ENCODE peak calls at places on chromosomes 7 and 10, in four cellular contexts. One of them, this sample, is unnamed. For H3K4me1, the result is how much of the 10 kb centered on the place peaks cover.

GRCh38 chr7:151868805-151869188 is 8.1 kb downstream of the PRKAG2 start:
- DNase-seq in prostate gland: no peak
- DNase-seq in body of pancreas: no peak
- DNase-seq in IMR-90: no peak
- DNase-seq in this sample: no peak

GRCh38 chr10:99344715-99345114 is 15.6 kb downstream of the CNNM1 start:
- DNase-seq in body of pancreas: no peak
- DNase-seq in IMR-90: no peak
- DNase-seq in prostate gland: no peak
- DNase-seq in this sample: no peak

GRCh38 chr7:76296743-76297740 is 5.4 kb upstream of the HSPB1 start:
- DNase-seq in body of pancreas: peak
- DNase-seq in prostate gland: peak
- DNase-seq in IMR-90: peak
- DNase-seq in this sample: no peak

GRCh38 chr10:123043409-123043925 is 34.7 kb downstream of the ACADSB start:
- DNase-seq in IMR-90: peak
- DNase-seq in prostate gland: peak
- DNase-seq in body of pancreas: peak
- DNase-seq in this sample: no peak

GRCh38 chr10:5890519-5890878 is 456 bp downstream of the FBH1 start:
- DNase-seq in body of pancreas: peak
- DNase-seq in prostate gland: no peak
- DNase-seq in IMR-90: no peak
- DNase-seq in this sample: no peak

GRCh38 chr7:148921189-148921588 is 37.1 kb upstream of the EZH2 start:
- DNase-seq in IMR-90: no peak
- DNase-seq in prostate gland: no peak
- DNase-seq in body of pancreas: no peak
- DNase-seq in this sample: no peak

GRCh38 chr7:112638675-112639400 is 151.4 kb downstream of the TMEM168 start:
- DNase-seq in prostate gland: no peak
- DNase-seq in body of pancreas: no peak
- DNase-seq in IMR-90: no peak
- DNase-seq in this sample: no peak

GRCh38 chr10:17452060-17452894 is 2.1 kb downstream of the ST8SIA6 start:
- DNase-seq in IMR-90: no peak
- DNase-seq in body of pancreas: no peak
- DNase-seq in prostate gland: no peak
- DNase-seq in this sample: no peak

GRCh38 chr7:121344497-121344896 is 15.7 kb downstream of the WNT16 start:
- DNase-seq in body of pancreas: no peak
- DNase-seq in prostate gland: no peak
- DNase-seq in IMR-90: no peak
- DNase-seq in this sample: no peak

GRCh38 chr7:78006063-78006755 is 207.6 kb downstream of the PHTF2 start:
- DNase-seq in prostate gland: no peak
- DNase-seq in IMR-90: no peak
- DNase-seq in body of pancreas: no peak
- DNase-seq in this sample: no peak

GRCh38 chr10:33195608-33196376 is 138.7 kb downstream of the NRP1 start:
- DNase-seq in prostate gland: no peak
- DNase-seq in IMR-90: peak
- DNase-seq in body of pancreas: no peak
- DNase-seq in this sample: no peak

DNA sequence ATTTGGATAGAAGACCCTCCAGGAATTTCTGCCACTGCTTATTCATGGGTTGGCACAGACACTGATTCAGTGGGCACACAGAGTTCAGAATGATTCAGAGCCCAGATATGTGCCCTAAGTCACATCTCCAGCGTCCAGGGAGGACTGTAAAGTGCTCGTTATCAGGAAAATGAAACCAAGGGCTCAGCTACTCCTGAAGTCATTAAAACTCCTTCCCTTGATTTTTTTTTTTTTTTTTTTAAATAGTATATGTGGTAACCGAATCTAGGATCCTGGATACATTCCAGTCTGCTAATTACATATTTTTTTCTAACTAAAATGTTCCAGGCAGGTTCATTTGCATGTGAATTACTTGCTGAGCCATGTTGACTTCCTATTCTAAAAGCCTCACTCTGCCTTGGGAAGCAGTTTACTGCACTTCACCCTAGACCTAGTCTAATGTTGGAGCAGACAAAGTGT is 34.7 kb downstream of the MET start:
- DNase-seq in IMR-90: no peak
- DNase-seq in prostate gland: no peak
- DNase-seq in body of pancreas: no peak
- DNase-seq in this sample: no peak
- H3K4me3 ChIP-seq in IMR-90: no peak
- H3K4me3 ChIP-seq in prostate gland: no peak
- H3K4me3 ChIP-seq in body of pancreas: no peak
- H3K4me3 ChIP-seq in this sample: no peak

DNA sequence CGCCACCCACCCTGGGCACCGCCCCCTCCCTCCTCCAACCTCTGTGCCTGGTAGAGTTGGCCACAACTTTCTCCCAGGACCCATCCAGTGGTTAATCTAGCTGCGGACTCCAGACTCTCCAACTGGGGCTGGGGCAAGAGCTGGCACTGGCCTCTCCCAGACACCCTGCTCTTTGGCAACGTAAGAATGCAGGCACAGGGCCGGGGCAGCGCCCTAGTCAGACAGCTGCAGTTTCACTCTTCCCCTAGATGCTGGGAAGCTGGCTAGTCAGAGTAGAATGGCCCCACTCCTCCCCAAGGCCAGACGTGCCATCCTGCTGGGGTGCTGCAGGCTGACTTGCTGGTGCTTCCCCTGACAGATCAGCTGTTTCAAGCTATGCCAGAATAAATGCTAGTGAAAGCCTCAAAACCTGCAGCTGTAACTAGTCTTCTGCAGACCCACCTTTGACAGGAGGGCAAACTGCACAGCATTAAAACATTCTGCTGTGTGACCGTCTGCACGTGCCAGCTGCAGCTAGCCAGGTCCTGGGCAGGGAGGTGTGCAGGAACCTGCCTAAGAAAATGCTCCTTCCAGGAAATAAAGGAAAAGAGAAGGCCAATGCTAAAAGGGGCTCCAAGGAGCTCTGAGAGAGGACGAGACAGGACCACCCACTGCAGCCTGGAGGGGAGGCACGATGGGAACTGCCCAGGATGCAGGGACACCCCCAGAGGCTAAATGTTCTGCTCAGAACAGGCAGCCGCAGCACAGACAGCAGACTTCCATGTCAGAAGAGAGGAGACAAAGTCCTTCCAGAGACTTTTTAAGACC is 21.9 kb downstream of the HSPA12A start:
- DNase-seq in body of pancreas: no peak
- DNase-seq in IMR-90: no peak
- DNase-seq in prostate gland: no peak
- DNase-seq in this sample: no peak
- H3K4me1 ChIP-seq in body of pancreas: under half
- H3K4me1 ChIP-seq in IMR-90: under half
- H3K4me1 ChIP-seq in prostate gland: under half
- H3K4me1 ChIP-seq in this sample: under half

DNA sequence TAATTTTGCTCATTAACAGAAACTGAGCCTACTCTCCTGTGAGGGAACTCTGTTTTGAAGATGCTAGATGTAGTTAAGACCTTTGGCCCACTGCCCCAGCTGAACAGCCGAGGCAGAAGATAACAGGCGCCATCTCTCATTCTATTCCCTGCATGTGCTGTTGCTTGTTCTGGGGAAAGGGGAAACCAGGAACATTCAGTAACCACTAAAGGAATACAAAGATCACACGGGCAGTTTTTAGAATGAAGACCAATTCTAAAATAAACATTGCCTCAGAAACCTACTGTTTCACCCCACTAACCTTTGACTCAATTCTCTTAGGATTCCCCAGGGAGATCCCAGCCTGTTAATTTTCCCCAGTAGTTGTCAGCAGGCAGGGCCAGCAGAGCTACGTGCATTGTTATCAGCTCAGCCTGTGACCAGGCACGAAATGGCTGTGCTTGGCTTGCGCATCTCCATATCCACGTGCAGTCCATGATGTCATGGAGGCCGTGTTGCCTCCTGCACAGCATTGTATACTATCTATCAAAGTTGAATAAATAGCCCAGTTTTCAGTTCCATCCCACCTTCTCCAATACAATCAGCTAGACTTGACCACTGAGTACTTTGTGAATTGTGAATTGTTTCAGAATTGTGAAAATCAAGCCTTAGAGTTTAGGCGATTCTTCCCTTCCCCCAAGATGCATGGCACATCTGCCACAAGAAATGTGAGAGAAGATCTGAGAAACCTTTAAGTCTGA is 36.0 kb downstream of the ANK3 start:
- DNase-seq in IMR-90: peak
- DNase-seq in body of pancreas: peak
- DNase-seq in prostate gland: no peak
- DNase-seq in this sample: no peak
- TF ChIP-seq POLR2A in IMR-90: no peak
- TF ChIP-seq POLR2A in body of pancreas: no peak
- TF ChIP-seq POLR2A in prostate gland: no peak
- TF ChIP-seq POLR2A in this sample: no peak

GRCh38 chr10:102245101-102245931 is at the start of gene GBF1:
- DNase-seq in prostate gland: peak
- DNase-seq in body of pancreas: peak
- DNase-seq in IMR-90: peak
- DNase-seq in this sample: peak
- H3K4me3 ChIP-seq in prostate gland: peak
- H3K4me3 ChIP-seq in body of pancreas: peak
- H3K4me3 ChIP-seq in IMR-90: peak
- H3K4me3 ChIP-seq in this sample: peak

DNA sequence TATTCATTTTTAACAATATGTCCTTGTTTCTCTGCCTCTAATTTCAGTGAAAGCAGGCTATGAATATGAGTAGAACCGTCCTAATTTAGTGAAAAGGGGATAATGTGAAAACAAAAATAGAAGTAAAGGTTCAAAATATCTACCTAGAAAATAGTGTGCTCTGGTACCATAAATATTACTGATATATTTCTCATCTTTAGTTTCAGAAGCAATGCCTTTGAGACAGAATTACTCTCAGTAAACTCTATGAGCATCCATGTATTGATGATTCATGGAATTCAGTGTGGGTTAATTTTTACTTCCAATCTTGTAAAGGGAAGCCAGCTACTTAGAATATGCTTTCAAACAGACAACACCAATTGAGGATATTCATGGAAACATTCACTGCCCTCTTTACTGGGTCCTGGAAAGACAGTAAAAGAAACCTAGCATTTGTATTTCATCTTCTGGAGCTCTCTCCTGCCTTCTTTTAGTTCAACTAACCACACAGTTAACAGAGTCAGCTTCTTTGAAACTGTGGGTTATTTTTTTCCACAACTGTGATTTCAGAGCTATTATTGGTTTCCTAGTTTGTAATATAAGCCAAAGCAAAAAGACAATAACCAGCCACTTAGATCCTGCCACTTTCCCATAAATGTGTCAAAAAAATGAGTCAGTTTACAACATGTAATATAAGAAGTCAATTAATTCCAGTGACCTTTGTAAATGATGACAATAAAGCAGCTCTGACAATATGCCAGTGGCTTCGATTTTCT is 1.7 kb downstream of the LRRN3 start:
- DNase-seq in body of pancreas: no peak
- DNase-seq in IMR-90: no peak
- DNase-seq in prostate gland: no peak
- DNase-seq in this sample: no peak
- H3K4me1 ChIP-seq in body of pancreas: under half
- H3K4me1 ChIP-seq in IMR-90: under half
- H3K4me1 ChIP-seq in prostate gland: under half
- H3K4me1 ChIP-seq in this sample: under half

GRCh38 chr10:3805791-3806381 is 20.9 kb upstream of the KLF6 start:
- DNase-seq in IMR-90: peak
- DNase-seq in body of pancreas: peak
- DNase-seq in prostate gland: no peak
- DNase-seq in this sample: peak
- TF ChIP-seq POLR2A in IMR-90: no peak
- TF ChIP-seq POLR2A in body of pancreas: no peak
- TF ChIP-seq POLR2A in prostate gland: no peak
- TF ChIP-seq POLR2A in this sample: no peak

GRCh38 chr7:89023902-89024301 is 228.4 kb upstream of the TEX47 start:
- DNase-seq in IMR-90: no peak
- DNase-seq in prostate gland: no peak
- DNase-seq in body of pancreas: no peak
- DNase-seq in this sample: no peak
- H3K4me3 ChIP-seq in IMR-90: no peak
- H3K4me3 ChIP-seq in prostate gland: no peak
- H3K4me3 ChIP-seq in body of pancreas: no peak
- H3K4me3 ChIP-seq in this sample: no peak

DNA sequence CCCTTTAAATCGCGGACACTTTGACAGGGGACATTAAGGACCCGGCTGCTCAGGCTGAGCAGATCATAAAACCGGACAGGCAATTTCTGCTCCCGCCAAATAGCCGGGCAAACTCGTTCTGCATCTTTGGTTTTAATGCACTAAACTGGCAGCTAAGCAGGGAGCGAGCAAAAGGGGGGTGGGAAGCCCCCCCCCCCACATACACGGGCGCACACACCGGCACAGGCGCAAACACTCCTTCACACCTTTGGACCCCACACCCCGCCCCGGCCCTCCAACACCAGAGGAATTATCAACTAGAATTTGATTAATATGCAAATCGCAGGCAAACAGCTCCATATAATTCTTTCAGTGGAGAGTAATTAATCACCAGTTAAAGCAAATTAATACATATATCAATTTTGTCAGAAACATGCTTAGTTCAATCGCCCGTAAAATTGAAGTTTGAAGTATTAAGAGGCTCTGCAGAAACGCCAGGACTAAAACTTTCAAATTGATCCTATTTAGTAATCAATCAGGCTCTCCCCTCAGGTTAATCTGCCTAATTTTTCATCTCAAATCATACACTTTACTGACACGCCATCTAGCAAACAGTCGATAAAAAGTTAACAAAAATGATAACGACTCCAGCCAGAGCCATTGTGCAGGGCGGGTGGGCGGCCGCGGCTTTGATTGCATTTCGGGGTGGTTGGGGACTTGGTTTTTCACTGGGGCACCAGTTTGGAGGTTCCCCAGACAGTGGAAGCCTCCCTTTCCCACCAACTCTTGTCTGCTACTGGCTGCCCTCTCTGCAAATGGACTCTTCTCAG is 9.9 kb downstream of the LBX1 start:
- DNase-seq in IMR-90: no peak
- DNase-seq in body of pancreas: no peak
- DNase-seq in prostate gland: peak
- DNase-seq in this sample: no peak
- H3K4me1 ChIP-seq in IMR-90: under half
- H3K4me1 ChIP-seq in body of pancreas: half or more
- H3K4me1 ChIP-seq in prostate gland: under half
- H3K4me1 ChIP-seq in this sample: half or more